ENCODE peak calls at places on chromosomes 5 and 9, in seven cellular contexts. One of them, this sample, is unnamed.

GRCh38 chr9:27189426-27189825 is 80.4 kb downstream of the TEK start:
- DNase-seq in cardiac fibroblast: no peak
- DNase-seq in stimulated activated CD8-positive, alpha-beta memory T cell treated with anti-CD3 and anti-CD28 coated beads, Interleukin-2, amount 100 ng/mL, for 48 hours: no peak
- DNase-seq in cardiac muscle cell: no peak
- DNase-seq in thyroid gland: no peak
- DNase-seq in OCI-LY7: no peak
- DNase-seq in nephron progenitor cell: no peak
- DNase-seq in this sample: no peak

GRCh38 chr9:91443994-91444392 is 20.4 kb upstream of the NFIL3 start:
- DNase-seq in cardiac fibroblast: no peak
- DNase-seq in stimulated activated CD8-positive, alpha-beta memory T cell treated with anti-CD3 and anti-CD28 coated beads, Interleukin-2, amount 100 ng/mL, for 48 hours: no peak
- DNase-seq in cardiac muscle cell: no peak
- DNase-seq in thyroid gland: no peak
- DNase-seq in OCI-LY7: peak; percentile 10
- DNase-seq in nephron progenitor cell: no peak
- DNase-seq in this sample: no peak

GRCh38 chr9:137694962-137695875 is 76.4 kb downstream of the EHMT1 start:
- DNase-seq in cardiac fibroblast: peak; percentile 50
- DNase-seq in stimulated activated CD8-positive, alpha-beta memory T cell treated with anti-CD3 and anti-CD28 coated beads, Interleukin-2, amount 100 ng/mL, for 48 hours: no peak
- DNase-seq in cardiac muscle cell: peak; percentile 72
- DNase-seq in thyroid gland: peak; percentile 66
- DNase-seq in OCI-LY7: peak; percentile 79
- DNase-seq in nephron progenitor cell: peak; percentile 70
- DNase-seq in this sample: peak; percentile 24

GRCh38 chr5:17723876-17724275 is 89.6 kb downstream of the TAF11L14 start:
- DNase-seq in cardiac fibroblast: no peak
- DNase-seq in stimulated activated CD8-positive, alpha-beta memory T cell treated with anti-CD3 and anti-CD28 coated beads, Interleukin-2, amount 100 ng/mL, for 48 hours: no peak
- DNase-seq in cardiac muscle cell: no peak
- DNase-seq in thyroid gland: no peak
- DNase-seq in OCI-LY7: no peak
- DNase-seq in nephron progenitor cell: no peak
- DNase-seq in this sample: no peak

GRCh38 chr9:126028746-126029145 is 281.6 kb downstream of the PBX3 start:
- DNase-seq in cardiac fibroblast: no peak
- DNase-seq in stimulated activated CD8-positive, alpha-beta memory T cell treated with anti-CD3 and anti-CD28 coated beads, Interleukin-2, amount 100 ng/mL, for 48 hours: no peak
- DNase-seq in cardiac muscle cell: no peak
- DNase-seq in thyroid gland: no peak
- DNase-seq in OCI-LY7: no peak
- DNase-seq in nephron progenitor cell: no peak
- DNase-seq in this sample: no peak

GRCh38 chr9:89439571-89439970 is 58.3 kb downstream of the SEMA4D start:
- DNase-seq in cardiac fibroblast: no peak
- DNase-seq in stimulated activated CD8-positive, alpha-beta memory T cell treated with anti-CD3 and anti-CD28 coated beads, Interleukin-2, amount 100 ng/mL, for 48 hours: no peak
- DNase-seq in cardiac muscle cell: no peak
- DNase-seq in thyroid gland: no peak
- DNase-seq in OCI-LY7: no peak
- DNase-seq in nephron progenitor cell: no peak
- DNase-seq in this sample: no peak

GRCh38 chr5:180291234-180291940 is 496 bp downstream of the MAPK9 start:
- DNase-seq in cardiac fibroblast: no peak
- DNase-seq in stimulated activated CD8-positive, alpha-beta memory T cell treated with anti-CD3 and anti-CD28 coated beads, Interleukin-2, amount 100 ng/mL, for 48 hours: peak; percentile 14
- DNase-seq in cardiac muscle cell: peak; percentile 39
- DNase-seq in thyroid gland: peak; percentile 10
- DNase-seq in OCI-LY7: peak; percentile 54
- DNase-seq in nephron progenitor cell: peak; percentile 34
- DNase-seq in this sample: no peak

GRCh38 chr9:111974092-111974681 is 77.6 kb downstream of the UGCG start:
- DNase-seq in cardiac fibroblast: peak; percentile 56
- DNase-seq in stimulated activated CD8-positive, alpha-beta memory T cell treated with anti-CD3 and anti-CD28 coated beads, Interleukin-2, amount 100 ng/mL, for 48 hours: no peak
- DNase-seq in cardiac muscle cell: no peak
- DNase-seq in thyroid gland: no peak
- DNase-seq in OCI-LY7: no peak
- DNase-seq in nephron progenitor cell: peak; percentile 11
- DNase-seq in this sample: no peak

GRCh38 chr9:136052991-136053756 is 41.9 kb downstream of the NACC2 start:
- DNase-seq in cardiac fibroblast: peak; percentile 27
- DNase-seq in stimulated activated CD8-positive, alpha-beta memory T cell treated with anti-CD3 and anti-CD28 coated beads, Interleukin-2, amount 100 ng/mL, for 48 hours: no peak
- DNase-seq in cardiac muscle cell: no peak
- DNase-seq in thyroid gland: no peak
- DNase-seq in OCI-LY7: no peak
- DNase-seq in nephron progenitor cell: peak; percentile 33
- DNase-seq in this sample: no peak

GRCh38 chr9:81384911-81385310 is 304.4 kb downstream of the TLE1 start:
- DNase-seq in cardiac fibroblast: no peak
- DNase-seq in stimulated activated CD8-positive, alpha-beta memory T cell treated with anti-CD3 and anti-CD28 coated beads, Interleukin-2, amount 100 ng/mL, for 48 hours: no peak
- DNase-seq in cardiac muscle cell: no peak
- DNase-seq in thyroid gland: no peak
- DNase-seq in OCI-LY7: no peak
- DNase-seq in nephron progenitor cell: no peak
- DNase-seq in this sample: no peak

GRCh38 chr9:92328225-92328624 is 2.5 kb downstream of the CENPP start:
- DNase-seq in cardiac fibroblast: peak; percentile 70
- DNase-seq in stimulated activated CD8-positive, alpha-beta memory T cell treated with anti-CD3 and anti-CD28 coated beads, Interleukin-2, amount 100 ng/mL, for 48 hours: no peak
- DNase-seq in cardiac muscle cell: peak; percentile 41
- DNase-seq in thyroid gland: no peak
- DNase-seq in OCI-LY7: peak; percentile 19
- DNase-seq in nephron progenitor cell: no peak
- DNase-seq in this sample: no peak

GRCh38 chr5:54534306-54534705 is 16.7 kb downstream of the SNX18 start:
- DNase-seq in cardiac fibroblast: no peak
- DNase-seq in stimulated activated CD8-positive, alpha-beta memory T cell treated with anti-CD3 and anti-CD28 coated beads, Interleukin-2, amount 100 ng/mL, for 48 hours: no peak
- DNase-seq in cardiac muscle cell: no peak
- DNase-seq in thyroid gland: no peak
- DNase-seq in OCI-LY7: no peak
- DNase-seq in nephron progenitor cell: no peak
- DNase-seq in this sample: no peak

GRCh38 chr9:81377310-81377709 is 312.0 kb downstream of the TLE1 start:
- DNase-seq in cardiac fibroblast: no peak
- DNase-seq in stimulated activated CD8-positive, alpha-beta memory T cell treated with anti-CD3 and anti-CD28 coated beads, Interleukin-2, amount 100 ng/mL, for 48 hours: no peak
- DNase-seq in cardiac muscle cell: no peak
- DNase-seq in thyroid gland: no peak
- DNase-seq in OCI-LY7: no peak
- DNase-seq in nephron progenitor cell: no peak
- DNase-seq in this sample: no peak

GRCh38 chr9:133137451-133138231 is 16.6 kb upstream of the RALGDS start:
- DNase-seq in cardiac fibroblast: no peak
- DNase-seq in stimulated activated CD8-positive, alpha-beta memory T cell treated with anti-CD3 and anti-CD28 coated beads, Interleukin-2, amount 100 ng/mL, for 48 hours: no peak
- DNase-seq in cardiac muscle cell: no peak
- DNase-seq in thyroid gland: peak; percentile 84
- DNase-seq in OCI-LY7: no peak
- DNase-seq in nephron progenitor cell: no peak
- DNase-seq in this sample: peak; percentile 31

GRCh38 chr5:35780236-35780635 is 76.5 kb upstream of the IL7R start:
- DNase-seq in cardiac fibroblast: no peak
- DNase-seq in stimulated activated CD8-positive, alpha-beta memory T cell treated with anti-CD3 and anti-CD28 coated beads, Interleukin-2, amount 100 ng/mL, for 48 hours: no peak
- DNase-seq in cardiac muscle cell: no peak
- DNase-seq in thyroid gland: no peak
- DNase-seq in OCI-LY7: no peak
- DNase-seq in nephron progenitor cell: no peak
- DNase-seq in this sample: no peak

GRCh38 chr5:76084496-76085285 is 1.5 kb downstream of the SV2C start:
- DNase-seq in cardiac fibroblast: peak; percentile 16
- DNase-seq in stimulated activated CD8-positive, alpha-beta memory T cell treated with anti-CD3 and anti-CD28 coated beads, Interleukin-2, amount 100 ng/mL, for 48 hours: no peak
- DNase-seq in cardiac muscle cell: peak; percentile 35
- DNase-seq in thyroid gland: peak; percentile 43
- DNase-seq in OCI-LY7: no peak
- DNase-seq in nephron progenitor cell: peak; percentile 71
- DNase-seq in this sample: no peak

GRCh38 chr9:128153117-128153946 is 4.1 kb downstream of the LCN2 start:
- DNase-seq in cardiac fibroblast: no peak
- DNase-seq in stimulated activated CD8-positive, alpha-beta memory T cell treated with anti-CD3 and anti-CD28 coated beads, Interleukin-2, amount 100 ng/mL, for 48 hours: no peak
- DNase-seq in cardiac muscle cell: no peak
- DNase-seq in thyroid gland: no peak
- DNase-seq in OCI-LY7: no peak
- DNase-seq in nephron progenitor cell: no peak
- DNase-seq in this sample: no peak

GRCh38 chr9:2356391-2356790 is 265.2 kb upstream of the VLDLR start:
- DNase-seq in cardiac fibroblast: no peak
- DNase-seq in stimulated activated CD8-positive, alpha-beta memory T cell treated with anti-CD3 and anti-CD28 coated beads, Interleukin-2, amount 100 ng/mL, for 48 hours: no peak
- DNase-seq in cardiac muscle cell: no peak
- DNase-seq in thyroid gland: no peak
- DNase-seq in OCI-LY7: no peak
- DNase-seq in nephron progenitor cell: no peak
- DNase-seq in this sample: no peak

GRCh38 chr9:123149067-123149466 is 115.6 kb downstream of the GPR21 start:
- DNase-seq in cardiac fibroblast: no peak
- DNase-seq in stimulated activated CD8-positive, alpha-beta memory T cell treated with anti-CD3 and anti-CD28 coated beads, Interleukin-2, amount 100 ng/mL, for 48 hours: no peak
- DNase-seq in cardiac muscle cell: no peak
- DNase-seq in thyroid gland: no peak
- DNase-seq in OCI-LY7: no peak
- DNase-seq in nephron progenitor cell: no peak
- DNase-seq in this sample: no peak

GRCh38 chr5:135139397-135140134 is 105.5 kb upstream of the PITX1 start:
- DNase-seq in cardiac fibroblast: peak; percentile 75
- DNase-seq in stimulated activated CD8-positive, alpha-beta memory T cell treated with anti-CD3 and anti-CD28 coated beads, Interleukin-2, amount 100 ng/mL, for 48 hours: no peak
- DNase-seq in cardiac muscle cell: no peak
- DNase-seq in thyroid gland: no peak
- DNase-seq in OCI-LY7: no peak
- DNase-seq in nephron progenitor cell: peak; percentile 40
- DNase-seq in this sample: no peak

GRCh38 chr5:100790170-100790665 is 112.9 kb downstream of the ST8SIA4 start:
- DNase-seq in cardiac fibroblast: no peak
- DNase-seq in stimulated activated CD8-positive, alpha-beta memory T cell treated with anti-CD3 and anti-CD28 coated beads, Interleukin-2, amount 100 ng/mL, for 48 hours: no peak
- DNase-seq in cardiac muscle cell: peak; percentile 35
- DNase-seq in thyroid gland: no peak
- DNase-seq in OCI-LY7: peak; percentile 74
- DNase-seq in nephron progenitor cell: no peak
- DNase-seq in this sample: no peak

GRCh38 chr5:61332369-61332745 is 299 bp downstream of the ZSWIM6 start:
- DNase-seq in cardiac fibroblast: peak; percentile 38
- DNase-seq in stimulated activated CD8-positive, alpha-beta memory T cell treated with anti-CD3 and anti-CD28 coated beads, Interleukin-2, amount 100 ng/mL, for 48 hours: no peak
- DNase-seq in cardiac muscle cell: peak; percentile 66
- DNase-seq in thyroid gland: peak; percentile 46
- DNase-seq in OCI-LY7: no peak
- DNase-seq in nephron progenitor cell: no peak
- DNase-seq in this sample: peak; percentile 25

GRCh38 chr9:90002299-90003045 is 397.7 kb downstream of the GADD45G start:
- DNase-seq in cardiac fibroblast: no peak
- DNase-seq in stimulated activated CD8-positive, alpha-beta memory T cell treated with anti-CD3 and anti-CD28 coated beads, Interleukin-2, amount 100 ng/mL, for 48 hours: no peak
- DNase-seq in cardiac muscle cell: peak; percentile 46
- DNase-seq in thyroid gland: no peak
- DNase-seq in OCI-LY7: peak; percentile 24
- DNase-seq in nephron progenitor cell: no peak
- DNase-seq in this sample: no peak

GRCh38 chr5:139696894-139697658 is 48.9 kb downstream of the CXXC5 start:
- DNase-seq in cardiac fibroblast: peak; percentile 89
- DNase-seq in stimulated activated CD8-positive, alpha-beta memory T cell treated with anti-CD3 and anti-CD28 coated beads, Interleukin-2, amount 100 ng/mL, for 48 hours: peak; percentile 31
- DNase-seq in cardiac muscle cell: peak; percentile 74
- DNase-seq in thyroid gland: peak; percentile 53
- DNase-seq in OCI-LY7: no peak
- DNase-seq in nephron progenitor cell: peak; percentile 73
- DNase-seq in this sample: peak; percentile 55

GRCh38 chr9:138010274-138010800 is 132.8 kb downstream of the CACNA1B start:
- DNase-seq in cardiac fibroblast: no peak
- DNase-seq in stimulated activated CD8-positive, alpha-beta memory T cell treated with anti-CD3 and anti-CD28 coated beads, Interleukin-2, amount 100 ng/mL, for 48 hours: no peak
- DNase-seq in cardiac muscle cell: no peak
- DNase-seq in thyroid gland: no peak
- DNase-seq in OCI-LY7: no peak
- DNase-seq in nephron progenitor cell: no peak
- DNase-seq in this sample: no peak

GRCh38 chr5:42507451-42508092 is 84.3 kb downstream of the GHR start:
- DNase-seq in cardiac fibroblast: peak; percentile 12
- DNase-seq in stimulated activated CD8-positive, alpha-beta memory T cell treated with anti-CD3 and anti-CD28 coated beads, Interleukin-2, amount 100 ng/mL, for 48 hours: no peak
- DNase-seq in cardiac muscle cell: peak; percentile 21
- DNase-seq in thyroid gland: no peak
- DNase-seq in OCI-LY7: no peak
- DNase-seq in nephron progenitor cell: no peak
- DNase-seq in this sample: no peak

GRCh38 chr9:127519301-127520166 is 68.2 kb downstream of the LRSAM1 start:
- DNase-seq in cardiac fibroblast: peak; percentile 95
- DNase-seq in stimulated activated CD8-positive, alpha-beta memory T cell treated with anti-CD3 and anti-CD28 coated beads, Interleukin-2, amount 100 ng/mL, for 48 hours: peak; percentile 47
- DNase-seq in cardiac muscle cell: no peak
- DNase-seq in thyroid gland: no peak
- DNase-seq in OCI-LY7: no peak
- DNase-seq in nephron progenitor cell: peak; percentile 31
- DNase-seq in this sample: no peak